ENCODE peak calls at places on chromosomes 12 and 14, in four cellular contexts. One of them, this sample, is unnamed.

GRCh38 chr12:57164966-57165365 is 17.5 kb upstream of the LRP1-AS start:
- DNase-seq in IMR-90: peak; percentile 44
- DNase-seq in GM12878: no peak
- DNase-seq in K562: no peak
- DNase-seq in this sample: no peak

GRCh38 chr12:45214739-45215418 is 1.0 kb upstream of the ANO6 start:
- DNase-seq in IMR-90: peak; percentile 38
- DNase-seq in GM12878: no peak
- DNase-seq in K562: no peak
- DNase-seq in this sample: peak; percentile 55

GRCh38 chr14:41873379-41874034 is 266.8 kb downstream of the LRFN5 start:
- DNase-seq in IMR-90: peak; percentile 71
- DNase-seq in GM12878: no peak
- DNase-seq in K562: no peak
- DNase-seq in this sample: no peak

GRCh38 chr12:50003595-50003994 is 21.7 kb downstream of the RACGAP1 start:
- DNase-seq in IMR-90: peak; percentile 38
- DNase-seq in GM12878: no peak
- DNase-seq in K562: no peak
- DNase-seq in this sample: peak; percentile 70

GRCh38 chr14:97785495-97785894 is 988.3 kb downstream of the VRK1 start:
- DNase-seq in IMR-90: no peak
- DNase-seq in GM12878: no peak
- DNase-seq in K562: no peak
- DNase-seq in this sample: no peak

GRCh38 chr14:60490270-60490669 is 4.4 kb upstream of the C14orf39 start:
- DNase-seq in IMR-90: no peak
- DNase-seq in GM12878: no peak
- DNase-seq in K562: no peak
- DNase-seq in this sample: no peak

GRCh38 chr12:1013618-1014489 is 22.8 kb downstream of the ERC1 start:
- DNase-seq in IMR-90: peak; percentile 87
- DNase-seq in GM12878: no peak
- DNase-seq in K562: no peak
- DNase-seq in this sample: peak; percentile 64

GRCh38 chr12:49092086-49092815 is 2.4 kb downstream of the DHH start:
- DNase-seq in IMR-90: peak; percentile 30
- DNase-seq in GM12878: no peak
- DNase-seq in K562: peak; percentile 93
- DNase-seq in this sample: peak; percentile 62

GRCh38 chr14:75459099-75459741 is 31.4 kb downstream of the JDP2 start:
- DNase-seq in IMR-90: no peak
- DNase-seq in GM12878: no peak
- DNase-seq in K562: no peak
- DNase-seq in this sample: no peak

GRCh38 chr14:100640481-100641273 is 53.5 kb upstream of the BEGAIN start:
- DNase-seq in IMR-90: peak; percentile 28
- DNase-seq in GM12878: peak; percentile 37
- DNase-seq in K562: no peak
- DNase-seq in this sample: no peak

GRCh38 chr14:51458563-51458955 is 193.2 kb upstream of the FRMD6 start:
- DNase-seq in IMR-90: peak; percentile 99
- DNase-seq in GM12878: no peak
- DNase-seq in K562: no peak
- DNase-seq in this sample: peak; percentile 64

GRCh38 chr14:81453166-81453766 is 53.1 kb upstream of the STON2 start:
- DNase-seq in IMR-90: peak; percentile 43
- DNase-seq in GM12878: no peak
- DNase-seq in K562: peak; percentile 42
- DNase-seq in this sample: peak; percentile 48

GRCh38 chr12:42483534-42483857 is 106.0 kb downstream of the PRICKLE1 start:
- DNase-seq in IMR-90: peak; percentile 39
- DNase-seq in GM12878: no peak
- DNase-seq in K562: peak; percentile 51
- DNase-seq in this sample: peak; percentile 70

GRCh38 chr14:51341338-51341737 is 101.3 kb downstream of the TMX1 start:
- DNase-seq in IMR-90: no peak
- DNase-seq in GM12878: no peak
- DNase-seq in K562: no peak
- DNase-seq in this sample: no peak

GRCh38 chr12:115511971-115512370 is 765.5 kb downstream of the MED13L start:
- DNase-seq in IMR-90: no peak
- DNase-seq in GM12878: no peak
- DNase-seq in K562: no peak
- DNase-seq in this sample: no peak

GRCh38 chr14:32998433-32998832 is 59.8 kb downstream of the NPAS3 start:
- DNase-seq in IMR-90: peak; percentile 9
- DNase-seq in GM12878: no peak
- DNase-seq in K562: no peak
- DNase-seq in this sample: peak; percentile 21

GRCh38 chr12:87274594-87275245 is 754.5 kb downstream of the C12orf50 start:
- DNase-seq in IMR-90: peak; percentile 38
- DNase-seq in GM12878: no peak
- DNase-seq in K562: peak; percentile 6
- DNase-seq in this sample: peak; percentile 47

GRCh38 chr14:91606851-91607250 is 96.7 kb upstream of the PPP4R3A start:
- DNase-seq in IMR-90: no peak
- DNase-seq in GM12878: no peak
- DNase-seq in K562: no peak
- DNase-seq in this sample: no peak

GRCh38 chr12:104177663-104178501 is 37.7 kb upstream of the TXNRD1 start:
- DNase-seq in IMR-90: peak; percentile 97
- DNase-seq in GM12878: no peak
- DNase-seq in K562: peak; percentile 31
- DNase-seq in this sample: peak; percentile 80

DNA sequence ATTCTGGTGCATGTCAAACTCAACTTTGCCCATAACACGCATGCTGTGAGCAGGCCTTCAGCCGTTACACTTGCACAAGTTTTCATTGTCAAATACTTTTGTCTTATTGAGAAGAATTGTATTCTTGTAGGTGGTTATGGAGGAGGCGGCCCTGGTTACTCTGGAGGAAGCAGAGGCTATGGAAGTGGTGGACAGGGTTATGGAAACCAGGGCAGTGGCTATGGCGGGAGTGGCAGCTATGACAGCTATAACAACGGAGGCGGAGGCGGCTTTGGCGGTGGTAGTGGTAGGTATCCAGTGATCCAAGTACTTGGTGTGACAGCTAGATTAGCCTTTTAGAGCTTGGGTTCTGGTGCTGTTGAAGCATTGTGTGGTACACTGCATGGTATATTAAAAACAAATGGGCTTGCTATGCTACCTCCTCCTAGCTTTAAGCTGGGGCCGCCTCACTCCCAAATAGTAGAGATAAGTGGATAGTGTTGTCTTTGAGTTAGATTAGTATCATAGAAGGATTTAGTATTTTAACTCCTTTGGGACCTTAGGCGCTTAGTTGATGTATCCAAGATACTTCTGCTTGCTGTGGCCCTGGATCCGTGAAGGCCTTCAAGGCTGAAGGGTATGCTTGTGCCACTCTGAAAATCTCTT is 2.5 kb downstream of the HNRNPA1 start:
- DNase-seq in IMR-90: no peak
- DNase-seq in GM12878: no peak
- DNase-seq in K562: no peak
- DNase-seq in this sample: no peak
- H4K20me1 ChIP-seq in IMR-90: peaks cover 74% of the 10 kb centered on the region
- H4K20me1 ChIP-seq in GM12878: peaks cover 8% of the 10 kb centered on the region
- H4K20me1 ChIP-seq in K562: peaks cover 65% of the 10 kb centered on the region
- H4K20me1 ChIP-seq in this sample: peaks cover 16% of the 10 kb centered on the region

GRCh38 chr14:40218282-40218941 is 786.2 kb upstream of the FBXO33 start:
- DNase-seq in IMR-90: no peak
- DNase-seq in GM12878: no peak
- DNase-seq in K562: no peak
- DNase-seq in this sample: no peak
- TF ChIP-seq FOS in IMR-90: no peak
- TF ChIP-seq FOS in GM12878: no peak
- TF ChIP-seq FOS in K562: no peak
- TF ChIP-seq FOS in this sample: no peak

GRCh38 chr14:103260629-103261124 is 73.4 kb upstream of the EIF5 start:
- DNase-seq in IMR-90: peak; percentile 63
- DNase-seq in GM12878: no peak
- DNase-seq in K562: no peak
- DNase-seq in this sample: peak; percentile 73
- H3K9ac ChIP-seq in IMR-90: peak overlapping the region; percentile 75
- H3K9ac ChIP-seq in GM12878: no peak overlapping the region
- H3K9ac ChIP-seq in K562: no peak overlapping the region
- H3K9ac ChIP-seq in this sample: peak overlapping the region; percentile 59

GRCh38 chr12:11687538-11687937 is 38.1 kb downstream of the ETV6 start:
- DNase-seq in IMR-90: peak; percentile 24
- DNase-seq in GM12878: no peak
- DNase-seq in K562: no peak
- DNase-seq in this sample: no peak

GRCh38 chr12:11688379-11688778 is 38.9 kb downstream of the ETV6 start:
- DNase-seq in IMR-90: no peak
- DNase-seq in GM12878: no peak
- DNase-seq in K562: no peak
- DNase-seq in this sample: no peak

GRCh38 chr12:11689591-11690158 is 40.2 kb downstream of the ETV6 start:
- DNase-seq in IMR-90: no peak
- DNase-seq in GM12878: no peak
- DNase-seq in K562: no peak
- DNase-seq in this sample: no peak

GRCh38 chr12:11686135-11686534 is 36.7 kb downstream of the ETV6 start:
- DNase-seq in IMR-90: no peak
- DNase-seq in GM12878: no peak
- DNase-seq in K562: no peak
- DNase-seq in this sample: no peak

GRCh38 chr12:11688831-11689230 is 39.4 kb downstream of the ETV6 start:
- DNase-seq in IMR-90: peak; percentile 55
- DNase-seq in GM12878: no peak
- DNase-seq in K562: no peak
- DNase-seq in this sample: no peak
- H4K20me1 ChIP-seq in IMR-90: peaks cover 41% of the 10 kb centered on the region
- H4K20me1 ChIP-seq in GM12878: peaks cover 5% of the 10 kb centered on the region
- H4K20me1 ChIP-seq in K562: no peaks in the 10 kb centered on the region
- H4K20me1 ChIP-seq in this sample: peaks cover 7% of the 10 kb centered on the region